ENCODE peak calls at places on chromosome 18, in eight cellular contexts. F is neural progenitor cell, H is OCI-LY7, P is psoas muscle, U is heart right ventricle, J is uterus, D is SK-N-SH, N is AG04450. Z is an unnamed sample.
A peak's percentile ranks its signal among the peaks of the same experiment; 100 is the strongest.

GRCh38 chr18:31402026-31402373 is 25.4 kb downstream of the DSG4 start:
- DNase-seq in F (no peak), H (no peak), P (no peak), U (no peak), J (no peak), D (no peak), N (no peak), Z (no peak)

GRCh38 chr18:10402876-10403559 is 51.4 kb upstream of the APCDD1 start:
- DNase-seq in F (peak; percentile 50), H (no peak), P (no peak), U (no peak), J (no peak), D (no peak), N (no peak), Z (no peak)

GRCh38 chr18:62715439-62715792 is at the start of gene PHLPP1:
- DNase-seq in F (no peak), H (peak; percentile 53), P (no peak), U (no peak), J (no peak), D (no peak), N (no peak), Z (no peak)

GRCh38 chr18:57141208-57142129 is 5.4 kb upstream of the BOD1L2 start:
- DNase-seq in F (no peak), H (no peak), P (no peak), U (no peak), J (no peak), D (no peak), N (no peak), Z (no peak)

GRCh38 chr18:54202851-54203250 is 21.6 kb downstream of the MBD2 start:
- DNase-seq in F (no peak), H (no peak), P (no peak), U (no peak), J (no peak), D (no peak), N (no peak), Z (no peak)

GRCh38 chr18:3119401-3120323 is 100.1 kb downstream of the MYOM1 start:
- DNase-seq in F (peak; percentile 28), H (no peak), P (no peak), U (no peak), J (no peak), D (no peak), N (no peak), Z (no peak)

GRCh38 chr18:73741946-73742345 is 405.7 kb downstream of the FBXO15 start:
- DNase-seq in F (no peak), H (no peak), P (no peak), U (no peak), J (no peak), D (no peak), N (peak; percentile 16), Z (no peak)

GRCh38 chr18:58058720-58059119 is 14.7 kb downstream of the NEDD4L start:
- DNase-seq in F (no peak), H (no peak), P (no peak), U (no peak), J (no peak), D (no peak), N (no peak), Z (no peak)

GRCh38 chr18:3230401-3231334 is 10.9 kb upstream of the MYOM1 start:
- DNase-seq in F (no peak), H (no peak), P (no peak), U (no peak), J (no peak), D (no peak), N (no peak), Z (no peak)

GRCh38 chr18:13269599-13270011 is 51.0 kb downstream of the LDLRAD4 start:
- DNase-seq in F (no peak), H (no peak), P (no peak), U (no peak), J (peak; percentile 57), D (no peak), N (no peak), Z (no peak)
- H3K27ac ChIP-seq in F (no peak overlapping the region), H (no peak overlapping the region), P (no peak overlapping the region), U (peak overlapping the region; percentile 80), J (peak overlapping the region; percentile 50), D (no peak overlapping the region), N (no peak overlapping the region), Z (no peak overlapping the region)

GRCh38 chr18:8708670-8709069 is 3.3 kb downstream of the MTCL1 start:
- DNase-seq in F (no peak), H (peak; percentile 36), P (no peak), U (no peak), J (no peak), D (no peak), N (no peak), Z (no peak)

GRCh38 chr18:8705941-8706544 is 687 bp downstream of the MTCL1 start:
- DNase-seq in F (peak; percentile 45), H (peak; percentile 61), P (peak; percentile 53), U (peak; percentile 39), J (peak; percentile 22), D (peak; percentile 72), N (no peak), Z (peak; percentile 52)

GRCh38 chr18:8707946-8708345 is 2.6 kb downstream of the MTCL1 start:
- DNase-seq in F (no peak), H (no peak), P (no peak), U (no peak), J (no peak), D (no peak), N (no peak), Z (no peak)

GRCh38 chr18:8706545-8706980 is 1.2 kb downstream of the MTCL1 start:
- DNase-seq in F (peak; percentile 39), H (peak; percentile 63), P (no peak), U (no peak), J (no peak), D (no peak), N (no peak), Z (no peak)

DNA sequence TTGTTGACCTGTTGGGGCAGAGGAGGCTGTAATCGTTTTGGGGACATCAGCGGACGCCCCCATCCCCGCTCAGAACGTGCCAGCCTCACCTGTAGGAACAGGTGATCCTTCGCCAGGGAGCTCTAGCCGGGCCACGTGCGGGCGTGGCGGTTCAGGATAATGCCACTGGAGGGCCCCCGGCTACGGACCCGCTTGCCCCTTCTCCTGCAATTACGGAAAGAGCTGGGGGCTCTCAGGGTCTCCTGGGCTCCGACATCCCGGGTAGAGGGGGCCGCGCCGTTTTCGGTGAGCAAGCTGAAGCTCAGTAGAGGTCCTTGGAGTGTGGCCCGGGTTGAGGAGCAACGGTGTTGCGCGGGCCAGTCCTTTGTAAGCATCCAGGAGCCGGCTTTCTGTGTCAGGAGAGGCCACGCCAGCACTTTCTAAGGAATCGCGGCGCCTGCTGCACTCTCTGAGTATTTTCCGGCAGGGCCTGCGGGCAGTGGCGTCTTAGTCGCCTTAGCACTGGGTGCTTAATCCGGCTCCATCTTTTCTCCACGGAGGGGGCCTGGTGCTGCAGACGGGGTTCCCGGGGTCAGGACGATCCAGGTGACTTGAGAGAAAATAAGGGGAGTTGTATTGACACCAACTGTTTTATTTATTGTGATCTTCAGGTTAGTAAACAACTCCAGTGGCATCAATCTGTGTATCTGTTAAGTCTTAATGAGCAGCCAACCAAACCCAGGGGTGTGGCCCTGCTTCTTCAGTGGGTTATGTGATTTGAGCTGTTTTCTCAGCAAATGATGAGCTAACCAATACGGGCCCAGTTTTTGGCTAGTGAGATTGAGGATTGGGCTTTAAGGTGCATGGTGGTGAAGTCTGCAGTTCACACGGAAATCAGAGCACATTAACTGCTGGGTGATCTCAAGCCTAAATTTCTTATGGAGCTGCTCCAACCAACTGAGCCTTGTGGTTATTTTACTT is 1.9 kb downstream of the MTCL1 start:
- DNase-seq in F (peak; percentile 86), H (peak; percentile 89), P (peak; percentile 56), U (peak; percentile 16), J (peak; percentile 33), D (peak; percentile 67), N (no peak), Z (no peak)
- TF ChIP-seq CTCF in F (peak; percentile 47), H (peak; percentile 75), P (no peak), U (no peak), J (peak; percentile 26), D (peak; percentile 51), N (peak; percentile 27), Z (peak; percentile 31)

GRCh38 chr18:46883180-46883579 is 34.1 kb downstream of the PIAS2 start:
- DNase-seq in F (no peak), H (no peak), P (no peak), U (no peak), J (no peak), D (no peak), N (no peak), Z (no peak)

DNA sequence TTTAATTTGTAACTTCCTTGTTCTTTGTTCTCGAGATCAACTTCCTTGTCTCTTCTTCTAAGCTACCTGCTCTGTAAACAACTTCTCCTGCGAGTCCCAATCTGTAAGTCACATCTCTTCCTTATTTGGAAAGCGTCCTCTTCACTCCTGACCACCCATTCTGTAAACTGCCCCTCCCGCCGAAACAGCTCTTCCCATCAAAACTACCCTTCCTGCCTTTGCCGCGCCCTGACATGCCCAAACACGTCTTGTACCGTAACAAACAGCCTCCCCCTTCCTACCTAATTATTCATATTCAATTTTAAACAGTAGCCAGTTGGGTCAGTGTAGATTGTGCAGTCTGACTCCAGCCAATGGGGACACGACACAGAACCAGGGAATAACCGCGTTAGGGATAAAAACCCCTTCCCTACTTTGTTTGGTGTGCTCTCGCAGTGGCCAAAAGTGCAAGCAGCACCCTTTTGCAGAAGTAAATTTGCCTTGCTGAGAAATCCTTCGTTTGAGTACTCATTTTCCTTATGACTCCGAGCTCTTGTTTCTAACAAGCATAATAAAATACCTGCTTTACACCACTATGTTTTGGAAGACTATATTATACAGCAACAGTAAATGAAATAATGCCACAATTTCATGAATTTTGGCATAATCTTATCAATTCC is 39.8 kb downstream of the PIAS2 start:
- DNase-seq in F (peak; percentile 14), H (no peak), P (no peak), U (no peak), J (no peak), D (no peak), N (no peak), Z (no peak)
- H3K27ac ChIP-seq in F (peak overlapping the region; percentile 73), H (no peak overlapping the region), P (no peak overlapping the region), U (no peak overlapping the region), J (no peak overlapping the region), D (no peak overlapping the region), N (no peak overlapping the region), Z (no peak overlapping the region)

GRCh38 chr18:47490882-47491281 is 239.4 kb upstream of the SKOR2 start:
- DNase-seq in F (no peak), H (no peak), P (no peak), U (no peak), J (no peak), D (no peak), N (no peak), Z (no peak)
- TF ChIP-seq CTCF in F (no peak), H (no peak), P (no peak), U (no peak), J (no peak), D (no peak), N (no peak), Z (no peak)

DNA sequence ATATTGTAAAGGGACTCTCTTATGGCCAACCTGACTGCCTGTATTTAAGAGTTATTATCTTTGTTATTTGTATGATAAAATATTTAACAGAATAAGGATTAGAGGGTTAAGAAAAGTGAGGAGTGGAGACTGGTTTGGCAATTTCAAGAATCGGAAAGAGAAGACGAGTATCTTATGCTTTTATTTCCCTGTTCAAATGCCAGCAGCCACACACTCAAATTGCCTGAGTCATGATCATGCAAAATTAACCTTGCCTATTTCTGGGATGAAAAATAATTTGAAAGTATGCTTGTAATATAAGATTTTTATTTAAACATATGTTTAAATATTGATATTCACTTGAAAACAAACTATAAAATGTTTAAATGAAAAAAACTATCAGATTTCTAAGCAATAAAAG is 188.6 kb downstream of the CD226 start:
- DNase-seq in F (no peak), H (no peak), P (no peak), U (no peak), J (no peak), D (no peak), N (no peak), Z (no peak)
- H3K27ac ChIP-seq in F (no peak overlapping the region), H (no peak overlapping the region), P (no peak overlapping the region), U (no peak overlapping the region), J (no peak overlapping the region), D (no peak overlapping the region), N (no peak overlapping the region), Z (no peak overlapping the region)

GRCh38 chr18:7789853-7790552 is 222.9 kb downstream of the PTPRM start:
- DNase-seq in F (peak; percentile 79), H (no peak), P (no peak), U (no peak), J (no peak), D (peak; percentile 33), N (peak; percentile 26), Z (no peak)
- TF ChIP-seq CTCF in F (peak; percentile 67), H (peak; percentile 46), P (peak; percentile 50), U (peak; percentile 56), J (peak; percentile 43), D (peak; percentile 58), N (peak; percentile 62), Z (peak; percentile 41)